ENCODE peak calls at places on chromosomes 12 and 14, in ten cellular contexts. Z, V, S, E, C, K, I, F, U and B are unnamed samples.

GRCh38 chr14:50347521-50347920 is 35.4 kb downstream of the DMAC2L start:
- DNase-seq in E (no peak), I (no peak), F (no peak), V (peak; percentile 72), C (no peak), U (peak; percentile 52), S (no peak), K (no peak), Z (no peak), B (no peak)

GRCh38 chr14:81062816-81063215 is 107.4 kb downstream of the TSHR start:
- DNase-seq in S (peak; percentile 48), U (peak; percentile 3), K (peak; percentile 48), Z (no peak), I (peak; percentile 78), E (peak; percentile 28), C (no peak), F (peak; percentile 1), V (no peak), B (peak; percentile 66)

GRCh38 chr12:128734391-128734790 is 89.4 kb downstream of the SLC15A4 start:
- DNase-seq in E (peak; percentile 74), F (no peak), Z (no peak), C (no peak), U (peak; percentile 46), V (no peak), K (no peak), S (no peak), I (no peak), B (no peak)

GRCh38 chr14:96368534-96368933 is 5.2 kb downstream of the GSKIP start:
- DNase-seq in E (no peak), K (no peak), V (no peak), C (no peak), S (no peak), U (no peak), F (no peak), Z (no peak), I (no peak), B (peak; percentile 64)

GRCh38 chr12:6696690-6697583 is 3.7 kb downstream of the PIANP start:
- DNase-seq in V (no peak), S (no peak), Z (no peak), U (no peak), C (no peak), F (no peak), E (no peak), K (no peak), I (no peak), B (peak; percentile 63)

GRCh38 chr12:132605892-132606291 is 4.5 kb downstream of the LRCOL1 start:
- DNase-seq in S (no peak), F (no peak), C (no peak), E (no peak), Z (no peak), U (no peak), V (no peak), I (no peak), K (no peak), B (no peak)

GRCh38 chr12:42568952-42569916 is 20.3 kb downstream of the PRICKLE1 start:
- DNase-seq in V (peak; percentile 64), S (peak; percentile 18), K (no peak), C (no peak), Z (no peak), E (peak; percentile 63), F (peak; percentile 22), U (peak; percentile 63), I (peak; percentile 54), B (peak; percentile 57)

GRCh38 chr12:2348477-2348852 is 295.7 kb downstream of the CACNA1C start:
- DNase-seq in K (no peak), F (no peak), V (no peak), E (no peak), Z (no peak), S (no peak), C (no peak), I (no peak), U (no peak), B (no peak)

GRCh38 chr12:53726946-53727309 is 324 bp downstream of the CALCOCO1 start:
- DNase-seq in C (no peak), V (peak; percentile 41), K (no peak), E (no peak), S (no peak), Z (no peak), U (no peak), I (no peak), F (no peak), B (no peak)

GRCh38 chr12:32107376-32108267 is 975 bp downstream of the BICD1 start:
- DNase-seq in U (peak; percentile 19), V (peak; percentile 89), C (no peak), K (no peak), E (peak; percentile 42), S (peak; percentile 8), Z (no peak), F (no peak), I (no peak), B (no peak)

GRCh38 chr12:26150737-26151450 is 26.1 kb upstream of the BHLHE41 start:
- DNase-seq in S (no peak), F (no peak), C (peak; percentile 23), K (no peak), E (no peak), I (peak; percentile 2), Z (no peak), V (peak; percentile 94), U (no peak), B (no peak)

GRCh38 chr12:67415473-67415872 is 146.3 kb downstream of the CAND1 start:
- DNase-seq in U (no peak), F (peak; percentile 68), E (peak; percentile 63), I (no peak), C (no peak), Z (no peak), K (no peak), S (no peak), V (peak; percentile 37), B (no peak)

GRCh38 chr12:28253175-28253641 is 63.0 kb downstream of the CCDC91 start:
- DNase-seq in U (no peak), S (peak; percentile 82), V (peak; percentile 80), E (no peak), I (no peak), F (no peak), K (no peak), Z (no peak), C (no peak), B (no peak)

GRCh38 chr14:74401504-74402241 is 24.3 kb downstream of the SYNDIG1L start:
- DNase-seq in Z (peak; percentile 42), U (peak; percentile 30), E (no peak), K (peak; percentile 4), V (no peak), I (no peak), F (no peak), S (peak; percentile 70), C (no peak), B (no peak)

GRCh38 chr14:100317897-100318808 is 5.0 kb upstream of the SLC25A47 start:
- DNase-seq in S (peak; percentile 63), U (peak; percentile 75), C (peak; percentile 25), V (peak; percentile 46), E (peak; percentile 40), I (peak; percentile 37), F (peak; percentile 20), K (no peak), Z (peak; percentile 50), B (peak; percentile 67)

GRCh38 chr12:22625671-22626251 is 790 bp downstream of the ETNK1 start:
- DNase-seq in V (peak; percentile 46), E (peak; percentile 70), S (peak; percentile 30), K (no peak), F (peak; percentile 43), U (peak; percentile 59), I (no peak), C (no peak), Z (peak; percentile 22), B (peak; percentile 10)

GRCh38 chr14:24903337-24903736 is 146.6 kb downstream of the STXBP6 start:
- DNase-seq in K (no peak), F (no peak), V (peak; percentile 78), E (no peak), Z (no peak), I (no peak), C (no peak), U (no peak), S (no peak), B (no peak)

GRCh38 chr12:75366629-75367028 is 24.3 kb upstream of the GLIPR1L2 start:
- DNase-seq in I (no peak), K (no peak), C (no peak), E (no peak), S (no peak), U (no peak), Z (no peak), V (peak; percentile 73), F (no peak), B (no peak)

GRCh38 chr14:38786921-38787320 is 316.1 kb downstream of the SEC23A start:
- DNase-seq in C (no peak), F (no peak), S (no peak), E (no peak), K (no peak), V (peak; percentile 50), I (no peak), Z (no peak), U (no peak), B (no peak)